ENCODE peak calls at places on chromosomes 3 and 15, in seven cellular contexts. W is nephron progenitor cell; F is NCI-H2081; U is activated CD8-positive, alpha-beta T cell treated with anti-CD3 and anti-CD28 coated beads, Interleukin-2, amount 10 ng/mL, durations not matched to agents 7 days and 5 days; E is T-helper 2 cell; K is choroid plexus epithelial cell; H is hypothalamus. T is an unnamed sample.

GRCh38 chr15:99180287-99180962 is 69.0 kb downstream of the TTC23 start:
- DNase-seq in E (no peak), K (no peak), U (no peak), W (no peak), H (no peak), F (no peak), T (no peak)

GRCh38 chr3:113628316-113628715 is 68.1 kb downstream of the USF3 start:
- DNase-seq in E (no peak), U (no peak), W (no peak), H (no peak), F (no peak), K (no peak), T (no peak)

GRCh38 chr3:16311960-16312451 is 47.0 kb downstream of the OXNAD1 start:
- DNase-seq in W (no peak), F (no peak), K (peak), H (no peak), U (peak), E (peak), T (peak)

GRCh38 chr3:107855710-107856109 is 235.1 kb downstream of the CD47 start:
- DNase-seq in E (no peak), H (no peak), W (no peak), F (no peak), U (no peak), K (peak), T (peak)

GRCh38 chr3:72665701-72666443 is 182.4 kb downstream of the SHQ1 start:
- DNase-seq in W (peak), K (peak), U (peak), H (peak), F (no peak), E (peak), T (peak)

GRCh38 chr15:64151727-64152506 is at the start of gene SNX22:
- DNase-seq in F (peak), E (peak), W (peak), H (no peak), U (no peak), K (no peak), T (no peak)

GRCh38 chr3:43790060-43790459 is 99.3 kb downstream of the ABHD5 start:
- DNase-seq in W (no peak), U (no peak), E (no peak), H (no peak), K (no peak), F (no peak), T (no peak)

GRCh38 chr3:161349529-161350278 is 21.6 kb downstream of the SPTSSB start:
- DNase-seq in U (peak), F (no peak), E (no peak), W (no peak), K (peak), H (no peak), T (peak)

GRCh38 chr3:177724020-177724638 is 526.8 kb upstream of the TBL1XR1 start:
- DNase-seq in W (no peak), K (peak), H (peak), F (peak), U (no peak), E (no peak), T (no peak)

GRCh38 chr3:146184616-146185015 is 23.6 kb upstream of the PLOD2 start:
- DNase-seq in F (no peak), W (no peak), H (no peak), E (no peak), U (no peak), K (peak), T (no peak)

GRCh38 chr15:66595937-66596545 is 30.2 kb upstream of the LCTL start:
- DNase-seq in E (no peak), H (no peak), W (no peak), F (peak), K (peak), U (no peak), T (no peak)

GRCh38 chr15:70569139-70569717 is 194.1 kb downstream of the UACA start:
- DNase-seq in E (no peak), K (peak), W (no peak), U (no peak), F (no peak), H (peak), T (no peak)

GRCh38 chr3:42376397-42376798 is 34.0 kb downstream of the LYZL4 start:
- DNase-seq in U (no peak), H (no peak), E (no peak), F (peak), K (peak), W (no peak), T (peak)

GRCh38 chr3:52280046-52280445 is 1.6 kb upstream of the WDR82 start:
- DNase-seq in K (peak), E (no peak), W (no peak), U (no peak), H (no peak), F (peak), T (no peak)

GRCh38 chr3:12764171-12764776 is 5.2 kb upstream of the TMEM40 start:
- DNase-seq in W (no peak), F (no peak), K (no peak), U (no peak), H (no peak), E (no peak), T (no peak)

T was measured in Jurkat, Clone E6-1.